ENCODE peak calls at places on chromosome 20, in ten cellular contexts. One of them, this sample, is unnamed.
A peak's percentile ranks its signal among the peaks of the same experiment; 100 is the strongest.

GRCh38 chr20:22503577-22503976 is 80.8 kb downstream of the FOXA2 start:
- DNase-seq in fibroblast of lung: no peak
- DNase-seq in spleen: no peak
- DNase-seq in Panc1: no peak
- DNase-seq in tibial artery: no peak
- DNase-seq in GM23338: no peak
- DNase-seq in body of pancreas: no peak
- DNase-seq in astrocyte: no peak
- DNase-seq in left ventricle myocardium inferior: no peak
- DNase-seq in CD8-positive, alpha-beta T cell: no peak
- DNase-seq in this sample: no peak

GRCh38 chr20:61611401-61611800 is 359.3 kb downstream of the CDH4 start:
- DNase-seq in CD8-positive, alpha-beta T cell: no peak
- DNase-seq in spleen: no peak
- DNase-seq in astrocyte: no peak
- DNase-seq in Panc1: no peak
- DNase-seq in tibial artery: no peak
- DNase-seq in GM23338: no peak
- DNase-seq in fibroblast of lung: no peak
- DNase-seq in body of pancreas: no peak
- DNase-seq in left ventricle myocardium inferior: no peak
- DNase-seq in this sample: no peak

GRCh38 chr20:32585011-32585518 is at the start of gene NOL4L:
- DNase-seq in GM23338: peak; percentile 69
- DNase-seq in CD8-positive, alpha-beta T cell: no peak
- DNase-seq in tibial artery: no peak
- DNase-seq in left ventricle myocardium inferior: peak; percentile 27
- DNase-seq in Panc1: no peak
- DNase-seq in astrocyte: no peak
- DNase-seq in spleen: peak; percentile 85
- DNase-seq in body of pancreas: peak; percentile 20
- DNase-seq in fibroblast of lung: no peak
- DNase-seq in this sample: no peak

GRCh38 chr20:37538003-37538402 is 10.3 kb upstream of the BLCAP start:
- DNase-seq in fibroblast of lung: peak; percentile 49
- DNase-seq in spleen: peak; percentile 13
- DNase-seq in tibial artery: no peak
- DNase-seq in astrocyte: peak; percentile 44
- DNase-seq in Panc1: no peak
- DNase-seq in body of pancreas: no peak
- DNase-seq in CD8-positive, alpha-beta T cell: no peak
- DNase-seq in GM23338: no peak
- DNase-seq in left ventricle myocardium inferior: no peak
- DNase-seq in this sample: no peak

GRCh38 chr20:25695532-25696383 is 895 bp downstream of the ZNF337 start:
- DNase-seq in spleen: no peak
- DNase-seq in GM23338: peak; percentile 31
- DNase-seq in Panc1: no peak
- DNase-seq in body of pancreas: peak; percentile 18
- DNase-seq in tibial artery: no peak
- DNase-seq in CD8-positive, alpha-beta T cell: no peak
- DNase-seq in astrocyte: no peak
- DNase-seq in fibroblast of lung: peak; percentile 18
- DNase-seq in left ventricle myocardium inferior: no peak
- DNase-seq in this sample: no peak

GRCh38 chr20:21613512-21613911 is 92.0 kb upstream of the PAX1 start:
- DNase-seq in fibroblast of lung: no peak
- DNase-seq in Panc1: no peak
- DNase-seq in astrocyte: no peak
- DNase-seq in GM23338: no peak
- DNase-seq in tibial artery: no peak
- DNase-seq in spleen: no peak
- DNase-seq in CD8-positive, alpha-beta T cell: no peak
- DNase-seq in body of pancreas: peak; percentile 30
- DNase-seq in left ventricle myocardium inferior: no peak
- DNase-seq in this sample: no peak

GRCh38 chr20:38123021-38123587 is 42.0 kb downstream of the TGM2 start:
- DNase-seq in Panc1: no peak
- DNase-seq in spleen: peak; percentile 10
- DNase-seq in fibroblast of lung: peak; percentile 73
- DNase-seq in left ventricle myocardium inferior: no peak
- DNase-seq in body of pancreas: no peak
- DNase-seq in tibial artery: peak; percentile 18
- DNase-seq in CD8-positive, alpha-beta T cell: no peak
- DNase-seq in astrocyte: peak; percentile 68
- DNase-seq in GM23338: peak; percentile 21
- DNase-seq in this sample: peak; percentile 37

GRCh38 chr20:61719691-61720347 is 345.9 kb downstream of the TAF4 start:
- DNase-seq in spleen: peak; percentile 81
- DNase-seq in GM23338: peak; percentile 15
- DNase-seq in body of pancreas: no peak
- DNase-seq in fibroblast of lung: peak; percentile 5
- DNase-seq in Panc1: no peak
- DNase-seq in CD8-positive, alpha-beta T cell: peak; percentile 2
- DNase-seq in tibial artery: no peak
- DNase-seq in left ventricle myocardium inferior: no peak
- DNase-seq in astrocyte: no peak
- DNase-seq in this sample: no peak

GRCh38 chr20:25372584-25373336 is 17.9 kb downstream of the ABHD12 start:
- DNase-seq in CD8-positive, alpha-beta T cell: no peak
- DNase-seq in astrocyte: peak; percentile 98
- DNase-seq in fibroblast of lung: peak; percentile 98
- DNase-seq in Panc1: no peak
- DNase-seq in body of pancreas: no peak
- DNase-seq in tibial artery: no peak
- DNase-seq in GM23338: no peak
- DNase-seq in left ventricle myocardium inferior: no peak
- DNase-seq in spleen: no peak
- DNase-seq in this sample: no peak

GRCh38 chr20:6884114-6884513 is 116.6 kb downstream of the BMP2 start:
- DNase-seq in Panc1: no peak
- DNase-seq in spleen: no peak
- DNase-seq in GM23338: no peak
- DNase-seq in body of pancreas: no peak
- DNase-seq in left ventricle myocardium inferior: no peak
- DNase-seq in tibial artery: no peak
- DNase-seq in fibroblast of lung: no peak
- DNase-seq in CD8-positive, alpha-beta T cell: no peak
- DNase-seq in astrocyte: no peak
- DNase-seq in this sample: no peak

GRCh38 chr20:23820493-23820892 is 6.0 kb downstream of the CST2 start:
- DNase-seq in body of pancreas: no peak
- DNase-seq in tibial artery: no peak
- DNase-seq in spleen: no peak
- DNase-seq in GM23338: no peak
- DNase-seq in left ventricle myocardium inferior: no peak
- DNase-seq in fibroblast of lung: peak; percentile 37
- DNase-seq in astrocyte: no peak
- DNase-seq in CD8-positive, alpha-beta T cell: no peak
- DNase-seq in Panc1: no peak
- DNase-seq in this sample: no peak
- TF ChIP-seq CTCF in body of pancreas: no peak
- TF ChIP-seq CTCF in tibial artery: no peak
- TF ChIP-seq CTCF in spleen: no peak
- TF ChIP-seq CTCF in GM23338: no peak
- TF ChIP-seq CTCF in left ventricle myocardium inferior: no peak
- TF ChIP-seq CTCF in fibroblast of lung: no peak
- TF ChIP-seq CTCF in astrocyte: no peak
- TF ChIP-seq CTCF in CD8-positive, alpha-beta T cell: no peak
- TF ChIP-seq CTCF in Panc1: no peak
- TF ChIP-seq CTCF in this sample: no peak

DNA sequence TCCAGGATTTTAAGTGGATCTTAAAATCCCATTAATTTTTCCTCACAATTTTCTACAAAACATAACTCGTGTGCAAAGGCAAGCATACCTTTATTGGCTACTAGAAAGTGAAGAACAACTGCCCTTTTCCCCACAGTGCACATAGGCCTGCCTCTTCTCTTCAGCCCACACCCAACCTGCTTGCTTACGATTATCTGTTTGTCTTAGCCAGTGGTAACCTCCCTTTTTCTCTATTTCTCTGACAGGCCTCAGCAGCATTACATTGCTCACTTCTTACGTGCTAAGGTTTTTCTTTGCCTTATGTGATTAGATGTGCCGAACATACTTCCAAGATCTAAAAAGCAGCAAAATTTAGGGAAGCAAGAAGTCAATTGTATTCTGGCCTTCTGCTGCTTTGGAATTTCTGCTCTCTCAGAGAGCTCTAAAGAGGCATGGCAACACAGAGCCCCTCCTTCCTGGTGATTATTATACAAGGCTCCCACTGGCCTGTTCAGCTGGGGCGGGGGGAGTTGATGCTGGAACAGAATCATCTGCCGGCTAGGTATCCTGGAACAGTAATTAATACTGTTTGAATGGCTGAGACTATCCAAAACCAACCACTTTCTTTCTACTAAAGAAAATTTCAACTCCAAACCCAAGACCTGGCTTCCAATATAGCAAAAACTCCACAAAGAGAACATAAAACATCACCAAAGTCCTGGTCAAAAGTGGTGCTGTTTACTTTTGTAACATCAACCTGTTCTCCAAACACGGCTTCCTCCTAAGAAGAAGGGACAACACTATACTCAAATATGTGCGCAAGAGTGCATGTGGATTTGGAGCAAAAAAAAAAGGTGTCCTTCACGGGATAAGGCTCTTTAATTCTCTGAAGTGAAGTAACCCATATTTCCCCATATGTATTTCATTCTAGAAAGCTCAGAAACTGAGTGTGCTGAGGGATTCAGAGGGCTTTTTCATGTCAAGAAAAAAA is 6.8 kb downstream of the B4GALT5 start:
- DNase-seq in body of pancreas: no peak
- DNase-seq in tibial artery: no peak
- DNase-seq in astrocyte: no peak
- DNase-seq in CD8-positive, alpha-beta T cell: no peak
- DNase-seq in Panc1: no peak
- DNase-seq in GM23338: peak; percentile 37
- DNase-seq in fibroblast of lung: no peak
- DNase-seq in left ventricle myocardium inferior: no peak
- DNase-seq in spleen: no peak
- DNase-seq in this sample: no peak
- H3K4me1 ChIP-seq in body of pancreas: peaks cover 57% of the 10 kb centered on the region
- H3K4me1 ChIP-seq in tibial artery: peaks cover 32% of the 10 kb centered on the region
- H3K4me1 ChIP-seq in astrocyte: peaks cover 1% of the 10 kb centered on the region
- H3K4me1 ChIP-seq in CD8-positive, alpha-beta T cell: peaks cover 21% of the 10 kb centered on the region
- H3K4me1 ChIP-seq in Panc1: peaks cover 47% of the 10 kb centered on the region
- H3K4me1 ChIP-seq in GM23338: peaks cover 63% of the 10 kb centered on the region
- H3K4me1 ChIP-seq in fibroblast of lung: no peaks in the 10 kb centered on the region
- H3K4me1 ChIP-seq in left ventricle myocardium inferior: peaks cover 74% of the 10 kb centered on the region
- H3K4me1 ChIP-seq in spleen: peaks cover 96% of the 10 kb centered on the region
- H3K4me1 ChIP-seq in this sample: peaks cover 78% of the 10 kb centered on the region

GRCh38 chr20:14860410-14860814 is 523.0 kb upstream of the FLRT3 start:
- DNase-seq in fibroblast of lung: no peak
- DNase-seq in GM23338: peak; percentile 71
- DNase-seq in CD8-positive, alpha-beta T cell: no peak
- DNase-seq in body of pancreas: no peak
- DNase-seq in tibial artery: no peak
- DNase-seq in spleen: no peak
- DNase-seq in left ventricle myocardium inferior: no peak
- DNase-seq in astrocyte: no peak
- DNase-seq in Panc1: no peak
- DNase-seq in this sample: no peak
- H3K27ac ChIP-seq in fibroblast of lung: no peak overlapping the region
- H3K27ac ChIP-seq in GM23338: no peak overlapping the region
- H3K27ac ChIP-seq in CD8-positive, alpha-beta T cell: no peak overlapping the region
- H3K27ac ChIP-seq in body of pancreas: no peak overlapping the region
- H3K27ac ChIP-seq in tibial artery: no peak overlapping the region
- H3K27ac ChIP-seq in spleen: no peak overlapping the region
- H3K27ac ChIP-seq in left ventricle myocardium inferior: no peak overlapping the region
- H3K27ac ChIP-seq in astrocyte: no peak overlapping the region
- H3K27ac ChIP-seq in Panc1: no peak overlapping the region
- H3K27ac ChIP-seq in this sample: no peak overlapping the region

GRCh38 chr20:63307538-63308217 is 14.7 kb downstream of the COL20A1 start:
- DNase-seq in left ventricle myocardium inferior: peak; percentile 11
- DNase-seq in Panc1: no peak
- DNase-seq in spleen: no peak
- DNase-seq in fibroblast of lung: no peak
- DNase-seq in CD8-positive, alpha-beta T cell: no peak
- DNase-seq in tibial artery: no peak
- DNase-seq in astrocyte: no peak
- DNase-seq in body of pancreas: no peak
- DNase-seq in GM23338: no peak
- DNase-seq in this sample: no peak

GRCh38 chr20:63310265-63310971 is 17.4 kb downstream of the COL20A1 start:
- DNase-seq in fibroblast of lung: peak; percentile 22
- DNase-seq in Panc1: no peak
- DNase-seq in CD8-positive, alpha-beta T cell: no peak
- DNase-seq in astrocyte: no peak
- DNase-seq in spleen: no peak
- DNase-seq in left ventricle myocardium inferior: peak; percentile 13
- DNase-seq in GM23338: no peak
- DNase-seq in tibial artery: no peak
- DNase-seq in body of pancreas: no peak
- DNase-seq in this sample: no peak

GRCh38 chr20:63311186-63311832 is 18.3 kb downstream of the COL20A1 start:
- DNase-seq in GM23338: no peak
- DNase-seq in fibroblast of lung: no peak
- DNase-seq in spleen: no peak
- DNase-seq in body of pancreas: no peak
- DNase-seq in left ventricle myocardium inferior: peak; percentile 11
- DNase-seq in astrocyte: no peak
- DNase-seq in Panc1: no peak
- DNase-seq in CD8-positive, alpha-beta T cell: no peak
- DNase-seq in tibial artery: no peak
- DNase-seq in this sample: no peak

GRCh38 chr20:63308218-63308911 is 15.4 kb downstream of the COL20A1 start:
- DNase-seq in Panc1: no peak
- DNase-seq in spleen: no peak
- DNase-seq in body of pancreas: no peak
- DNase-seq in fibroblast of lung: no peak
- DNase-seq in GM23338: no peak
- DNase-seq in tibial artery: no peak
- DNase-seq in CD8-positive, alpha-beta T cell: no peak
- DNase-seq in astrocyte: no peak
- DNase-seq in left ventricle myocardium inferior: peak; percentile 7
- DNase-seq in this sample: no peak

DNA sequence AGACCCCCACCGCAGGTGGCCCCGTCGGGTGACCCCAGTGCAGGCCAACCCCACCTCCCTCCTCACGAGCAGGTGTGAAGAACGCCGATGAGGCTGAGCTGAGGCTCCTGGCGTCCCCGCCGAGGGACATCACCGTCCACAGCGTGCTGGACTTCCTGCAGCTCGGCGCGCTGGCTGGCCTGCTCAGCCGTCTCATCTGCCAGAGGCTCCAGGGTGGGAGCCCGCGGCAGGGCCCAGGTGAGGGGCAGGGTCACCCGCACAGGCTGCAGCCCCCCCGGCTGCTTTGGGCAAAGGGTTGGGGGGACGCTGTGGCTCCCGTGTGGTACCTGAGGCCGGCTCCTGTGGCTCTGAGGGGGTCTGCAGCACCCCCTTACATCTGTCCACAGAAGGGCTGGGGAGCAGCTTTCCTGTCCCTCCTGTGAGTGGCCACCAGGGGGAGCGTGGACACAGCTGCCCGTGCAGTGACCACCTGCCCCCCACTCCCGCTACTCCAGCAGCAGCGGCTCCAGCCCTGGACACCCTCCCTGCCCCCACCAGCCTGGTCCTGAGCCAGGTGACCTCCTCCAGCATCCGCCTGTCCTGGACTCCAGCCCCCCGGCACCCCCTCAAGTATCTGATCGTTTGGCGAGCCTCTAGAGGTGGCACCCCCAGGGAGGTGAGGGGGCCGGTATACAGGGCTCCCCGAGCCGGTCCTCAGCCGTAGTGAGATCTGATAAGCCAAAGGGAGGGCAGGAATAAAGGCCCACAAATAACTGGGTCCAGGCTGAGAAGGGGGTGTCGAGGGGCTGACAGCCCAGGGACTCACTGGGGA is 16.5 kb downstream of the COL20A1 start:
- DNase-seq in left ventricle myocardium inferior: peak; percentile 38
- DNase-seq in tibial artery: no peak
- DNase-seq in Panc1: no peak
- DNase-seq in astrocyte: no peak
- DNase-seq in GM23338: peak; percentile 76
- DNase-seq in fibroblast of lung: peak; percentile 31
- DNase-seq in body of pancreas: peak; percentile 50
- DNase-seq in spleen: no peak
- DNase-seq in CD8-positive, alpha-beta T cell: no peak
- DNase-seq in this sample: no peak
- TF ChIP-seq CTCF in left ventricle myocardium inferior: peak; percentile 93
- TF ChIP-seq CTCF in tibial artery: peak; percentile 58
- TF ChIP-seq CTCF in Panc1: peak; percentile 97
- TF ChIP-seq CTCF in astrocyte: peak; percentile 42
- TF ChIP-seq CTCF in GM23338: peak; percentile 66
- TF ChIP-seq CTCF in fibroblast of lung: peak; percentile 80
- TF ChIP-seq CTCF in body of pancreas: peak; percentile 68
- TF ChIP-seq CTCF in spleen: peak; percentile 76
- TF ChIP-seq CTCF in CD8-positive, alpha-beta T cell: peak; percentile 75
- TF ChIP-seq CTCF in this sample: peak; percentile 80

This sample was measured in psoas muscle.